ENCODE peak calls at places on chromosomes 6 and 20, in seven cellular contexts. T is CD4-positive, CD25-positive, alpha-beta regulatory T cell; P is colonic mucosa; X is small intestine; K is CD8-positive, alpha-beta T cell; F is cardiac muscle cell; M is body of pancreas. G is an unnamed sample. For H3K4me1, the result is how much of the 10 kb centered on the place peaks cover.

GRCh38 chr6:116564921-116565872 is 6.1 kb upstream of the RWDD1 start:
- DNase-seq in X (no peak), F (peak), P (no peak), M (peak), T (peak), K (peak), G (peak)

GRCh38 chr6:158565482-158566040 is 5.7 kb downstream of the TMEM181 start:
- DNase-seq in K (no peak), T (no peak), P (no peak), M (no peak), F (no peak), X (no peak), G (peak)

GRCh38 chr6:152669894-152670293 is 27.8 kb upstream of the MYCT1 start:
- DNase-seq in F (peak), M (no peak), T (no peak), K (no peak), P (no peak), X (no peak), G (no peak)

GRCh38 chr20:21705466-21706344 is at the start of gene PAX1:
- DNase-seq in T (no peak), P (no peak), F (peak), K (no peak), M (no peak), X (no peak), G (no peak)

GRCh38 chr6:52728394-52728793 is 34.9 kb downstream of the GSTA2 start:
- DNase-seq in M (no peak), F (peak), P (no peak), T (no peak), X (no peak), K (no peak), G (no peak)

GRCh38 chr6:168908166-168908565 is 345.5 kb downstream of the THBS2 start:
- DNase-seq in X (no peak), F (peak), M (no peak), K (no peak), P (no peak), T (no peak), G (no peak)

GRCh38 chr20:37364927-37365272 is 19.0 kb downstream of the SRC start:
- DNase-seq in F (no peak), T (no peak), X (no peak), P (no peak), M (no peak), K (no peak), G (no peak)

GRCh38 chr6:130780137-130780536 is 47.1 kb upstream of the SMLR1 start:
- DNase-seq in X (no peak), F (peak), K (no peak), P (no peak), M (no peak), T (no peak), G (no peak)

GRCh38 chr20:21901470-21902275 is 196.2 kb downstream of the PAX1 start:
- DNase-seq in X (no peak), P (peak), T (no peak), K (no peak), M (peak), F (no peak), G (no peak)

GRCh38 chr20:1568166-1568490 is 10.6 kb upstream of the SIRPD start:
- DNase-seq in K (no peak), X (no peak), T (no peak), P (no peak), M (no peak), F (no peak), G (no peak)

GRCh38 chr6:120010075-120010474 is 660.5 kb upstream of the MAN1A1 start:
- DNase-seq in K (no peak), M (no peak), P (no peak), T (no peak), X (no peak), F (no peak), G (no peak)

GRCh38 chr6:80623066-80623815 is 516.8 kb downstream of the BCKDHB start:
- DNase-seq in M (no peak), P (no peak), F (no peak), T (no peak), X (no peak), K (no peak), G (no peak)

GRCh38 chr6:75791881-75792280 is 42.8 kb downstream of the MYO6 start:
- DNase-seq in T (no peak), M (no peak), F (peak), P (no peak), X (no peak), K (no peak), G (no peak)

GRCh38 chr20:24462461-24463010 is 6.9 kb upstream of the SYNDIG1 start:
- DNase-seq in F (no peak), M (no peak), X (no peak), K (no peak), P (no peak), T (no peak), G (no peak)

GRCh38 chr20:24461848-24462247 is 7.6 kb upstream of the SYNDIG1 start:
- DNase-seq in M (no peak), P (no peak), T (no peak), K (no peak), F (no peak), X (no peak), G (no peak)

GRCh38 chr20:24468401-24469115 is 871 bp upstream of the SYNDIG1 start:
- DNase-seq in M (no peak), P (no peak), K (no peak), F (no peak), X (no peak), T (no peak), G (no peak)

GRCh38 chr20:24465730-24466129 is 3.7 kb upstream of the SYNDIG1 start:
- DNase-seq in K (no peak), P (no peak), T (no peak), F (peak), M (no peak), X (no peak), G (no peak)

DNA sequence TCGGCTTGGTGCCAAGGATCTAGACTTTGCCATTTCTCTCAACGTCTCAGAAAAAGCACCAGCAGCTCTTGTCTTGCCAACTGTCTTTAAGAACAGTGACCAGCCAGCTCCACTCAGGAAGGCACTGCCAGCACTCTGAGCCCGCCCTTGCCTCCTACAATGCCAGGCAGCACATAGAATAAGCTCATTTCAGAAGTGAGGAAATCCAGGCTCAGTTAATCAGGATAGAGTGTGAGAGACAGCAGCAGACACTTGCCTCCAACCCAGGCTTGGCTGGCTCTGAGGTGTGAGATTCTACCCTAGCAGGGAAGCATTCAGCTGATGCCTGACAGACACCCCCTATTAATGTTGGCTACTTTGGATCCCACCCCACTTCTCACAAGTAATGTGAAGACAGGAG is 4.3 kb upstream of the SYNDIG1 start:
- DNase-seq in X (no peak), M (no peak), P (no peak), F (no peak), T (no peak), K (no peak), G (no peak)
- H3K4me1 ChIP-seq in X (under half), M (under half), P (under half), F (under half), T (under half), K (under half), G (under half)

GRCh38 chr20:48366230-48366629 is 461.6 kb downstream of the PREX1 start:
- DNase-seq in X (no peak), P (no peak), K (no peak), F (no peak), T (no peak), M (no peak), G (no peak)
- H3K4me1 ChIP-seq in X (under half), P (under half), K (under half), F (under half), T (under half), M (under half), G (under half)

DNA sequence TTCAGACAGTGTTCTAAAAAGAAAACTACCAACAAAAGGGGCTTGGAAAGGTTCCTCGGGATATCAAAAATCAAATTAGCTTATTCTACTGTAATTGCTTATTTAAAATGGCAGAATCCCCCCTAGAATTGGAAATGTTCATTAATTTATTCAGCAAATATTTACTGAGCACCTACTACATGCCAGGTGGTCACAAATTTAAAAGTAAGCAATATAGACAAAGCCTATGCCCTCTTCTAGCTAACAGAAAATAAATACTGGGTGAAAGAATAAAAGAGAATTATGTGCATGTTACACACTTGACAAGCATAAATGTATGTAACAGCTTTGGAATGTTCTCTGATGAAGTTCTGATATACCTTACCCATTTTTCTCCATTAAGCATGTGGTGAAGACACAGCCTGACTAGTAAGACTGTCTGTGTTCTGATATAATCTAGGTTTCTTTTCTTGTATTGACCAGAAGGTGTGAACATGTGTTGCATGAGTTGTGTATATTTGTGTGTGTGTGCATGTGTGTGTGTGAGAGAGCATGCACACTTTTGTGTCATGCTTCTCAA is 606.7 kb upstream of the CITED2 start:
- DNase-seq in F (peak), P (no peak), X (no peak), M (no peak), K (no peak), T (no peak), G (no peak)
- H3K4me1 ChIP-seq in F (under half), P (under half), X (under half), M (under half), K (under half), T (under half), G (under half)

DNA sequence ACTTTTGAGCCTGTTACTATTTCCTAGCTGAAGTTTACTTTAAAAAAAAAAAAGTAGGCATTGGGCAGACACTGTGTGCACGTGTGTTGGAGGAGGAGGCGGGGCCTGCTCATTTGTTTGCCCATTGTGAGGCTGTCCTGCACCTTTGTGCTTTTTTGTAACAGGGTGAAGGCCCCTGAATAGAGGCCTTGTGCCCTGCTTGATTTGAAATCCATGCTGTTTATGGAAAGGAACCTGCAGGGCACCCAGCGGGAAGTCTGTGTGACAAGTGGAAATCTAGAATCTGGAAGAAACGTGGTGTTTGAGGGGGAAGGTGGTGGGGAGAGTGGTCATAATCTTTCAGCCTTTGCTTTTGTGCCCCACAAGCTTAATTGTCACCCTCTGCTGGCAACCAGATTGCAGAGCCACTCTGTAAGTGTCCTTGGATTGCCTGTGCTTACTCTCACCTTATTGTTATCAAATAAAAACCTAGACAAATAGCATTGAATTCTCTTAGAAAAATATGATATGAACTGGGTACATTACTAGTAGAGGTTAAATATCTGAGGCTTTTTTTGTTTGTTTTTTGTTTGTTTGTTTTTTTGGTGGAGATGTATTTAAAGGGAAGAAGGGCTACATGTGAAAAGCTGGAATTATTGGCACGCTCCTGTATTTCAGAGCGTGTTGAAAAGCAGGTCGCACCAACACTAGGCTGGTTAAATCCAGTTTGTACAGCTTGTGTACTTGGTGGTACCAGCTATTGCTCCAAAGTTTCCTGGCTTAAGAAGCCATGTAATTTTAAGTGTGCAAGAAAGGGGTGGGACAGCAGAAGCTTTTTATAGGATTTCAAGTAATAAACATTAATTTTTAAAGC is 156.2 kb downstream of the ARID1B start:
- DNase-seq in P (peak), K (no peak), M (peak), F (no peak), T (no peak), X (peak), G (peak)
- H3K4me1 ChIP-seq in P (under half), K (under half), M (under half), F (under half), T (under half), X (under half), G (under half)

GRCh38 chr6:125554456-125554855 is 195.0 kb upstream of the HEY2 start:
- DNase-seq in X (no peak), K (no peak), M (no peak), T (no peak), P (no peak), F (no peak), G (no peak)
- H3K4me1 ChIP-seq in X (under half), K (under half), M (under half), T (under half), P (under half), F (half or more), G (under half)

GRCh38 chr20:62616728-62617621 is 25.3 kb upstream of the SLCO4A1 start:
- DNase-seq in K (peak), X (peak), P (peak), M (peak), F (peak), T (peak), G (peak)

GRCh38 chr20:62621251-62622110 is 20.8 kb upstream of the SLCO4A1 start:
- DNase-seq in F (no peak), P (no peak), K (no peak), M (no peak), X (no peak), T (no peak), G (no peak)

GRCh38 chr20:62617711-62618483 is 24.4 kb upstream of the SLCO4A1 start:
- DNase-seq in F (no peak), K (peak), P (no peak), T (peak), M (peak), X (no peak), G (peak)

GRCh38 chr20:62620624-62621023 is 21.7 kb upstream of the SLCO4A1 start:
- DNase-seq in M (no peak), K (no peak), X (no peak), F (no peak), T (no peak), P (no peak), G (no peak)

DNA sequence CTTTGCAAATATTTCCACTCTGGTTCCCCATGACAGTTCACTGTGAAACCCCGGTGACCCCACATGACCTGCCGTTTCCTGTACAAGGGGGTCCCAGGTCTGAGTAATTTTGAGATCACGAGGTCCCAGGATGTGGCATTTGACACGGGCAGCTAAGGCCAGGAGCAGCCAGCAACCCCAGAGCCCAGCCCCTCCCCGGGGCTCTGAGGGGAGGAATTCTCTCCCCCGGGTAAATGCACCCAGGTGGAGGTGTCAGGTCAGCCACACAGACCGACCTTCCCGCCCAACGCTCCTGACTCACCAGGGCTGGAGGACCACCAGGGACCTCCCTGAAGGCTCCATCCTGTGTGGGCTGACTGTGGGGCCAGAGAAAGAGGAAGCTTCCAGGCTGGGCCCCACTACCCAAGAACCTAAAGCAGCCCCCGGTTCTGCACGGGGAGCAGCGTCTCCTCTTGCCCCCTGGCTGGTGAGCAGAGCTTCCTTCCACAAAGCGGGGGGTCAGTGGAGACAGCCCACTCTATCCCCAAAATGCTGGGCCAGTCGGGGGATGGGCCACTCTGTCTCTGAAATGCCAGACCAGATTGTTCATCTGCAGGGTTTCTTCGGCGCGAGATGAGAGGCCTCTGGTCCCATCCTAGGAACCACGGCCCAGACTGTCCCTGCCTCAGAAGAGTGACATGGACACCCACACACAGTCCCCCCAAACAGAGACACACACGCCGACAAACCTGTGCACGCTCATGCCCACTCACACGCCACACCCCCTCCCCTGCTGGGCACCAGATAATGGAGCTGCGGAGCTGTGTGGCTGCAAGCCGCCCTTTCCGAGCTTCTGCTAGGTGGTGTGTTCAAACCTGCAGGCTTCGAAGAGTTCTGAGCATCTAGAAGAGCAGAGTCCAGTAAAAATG is 23.4 kb upstream of the SLCO4A1 start:
- DNase-seq in F (no peak), P (no peak), X (no peak), T (no peak), K (peak), M (no peak), G (peak)
- H3K4me1 ChIP-seq in F (under half), P (under half), X (under half), T (under half), K (under half), M (under half), G (under half)

G was measured in Peyer's patch.